ENCODE peak calls at places on chromosomes 13 and 19, in eight cellular contexts. One of them, this sample, is unnamed.

GRCh38 chr19:30815889-30816580 is 443.9 kb downstream of the ZNF536 start:
- DNase-seq in IMR-90: no peak
- DNase-seq in adrenal gland: no peak
- DNase-seq in A549: no peak
- DNase-seq in heart left ventricle: no peak
- DNase-seq in NB4: no peak
- DNase-seq in lower leg skin: no peak
- DNase-seq in breast epithelium: no peak
- DNase-seq in this sample: no peak

GRCh38 chr19:19461671-19462622 is 53.4 kb downstream of the TSSK6 start:
- DNase-seq in IMR-90: no peak
- DNase-seq in adrenal gland: peak
- DNase-seq in A549: no peak
- DNase-seq in heart left ventricle: peak
- DNase-seq in NB4: no peak
- DNase-seq in lower leg skin: no peak
- DNase-seq in breast epithelium: no peak
- DNase-seq in this sample: peak

GRCh38 chr13:67052550-67053237 is 177.4 kb downstream of the PCDH9 start:
- DNase-seq in IMR-90: no peak
- DNase-seq in adrenal gland: no peak
- DNase-seq in A549: no peak
- DNase-seq in heart left ventricle: no peak
- DNase-seq in NB4: no peak
- DNase-seq in lower leg skin: no peak
- DNase-seq in breast epithelium: no peak
- DNase-seq in this sample: no peak

GRCh38 chr13:26538363-26539317 is 18.8 kb upstream of the WASF3 start:
- DNase-seq in IMR-90: no peak
- DNase-seq in adrenal gland: no peak
- DNase-seq in A549: no peak
- DNase-seq in heart left ventricle: no peak
- DNase-seq in NB4: no peak
- DNase-seq in lower leg skin: no peak
- DNase-seq in breast epithelium: no peak
- DNase-seq in this sample: no peak

GRCh38 chr19:57338798-57339378 is 12.2 kb upstream of the ZNF304 start:
- DNase-seq in IMR-90: peak
- DNase-seq in adrenal gland: no peak
- DNase-seq in A549: no peak
- DNase-seq in heart left ventricle: no peak
- DNase-seq in NB4: no peak
- DNase-seq in lower leg skin: no peak
- DNase-seq in breast epithelium: no peak
- DNase-seq in this sample: no peak

GRCh38 chr19:10552596-10553053 is 8.9 kb downstream of the ATG4D start:
- DNase-seq in IMR-90: no peak
- DNase-seq in adrenal gland: no peak
- DNase-seq in A549: peak
- DNase-seq in heart left ventricle: no peak
- DNase-seq in NB4: peak
- DNase-seq in lower leg skin: no peak
- DNase-seq in breast epithelium: no peak
- DNase-seq in this sample: peak

GRCh38 chr13:98420560-98421175 is 156.2 kb downstream of the STK24 start:
- DNase-seq in IMR-90: no peak
- DNase-seq in adrenal gland: no peak
- DNase-seq in A549: no peak
- DNase-seq in heart left ventricle: no peak
- DNase-seq in NB4: no peak
- DNase-seq in lower leg skin: no peak
- DNase-seq in breast epithelium: no peak
- DNase-seq in this sample: no peak

GRCh38 chr13:73708393-73708985 is 425.7 kb downstream of the KLF12 start:
- DNase-seq in IMR-90: peak
- DNase-seq in adrenal gland: peak
- DNase-seq in A549: peak
- DNase-seq in heart left ventricle: no peak
- DNase-seq in NB4: peak
- DNase-seq in lower leg skin: peak
- DNase-seq in breast epithelium: no peak
- DNase-seq in this sample: peak

GRCh38 chr13:97944396-97945029 is 9.0 kb upstream of the IPO5 start:
- DNase-seq in IMR-90: peak
- DNase-seq in adrenal gland: no peak
- DNase-seq in A549: no peak
- DNase-seq in heart left ventricle: no peak
- DNase-seq in NB4: no peak
- DNase-seq in lower leg skin: no peak
- DNase-seq in breast epithelium: no peak
- DNase-seq in this sample: no peak

GRCh38 chr19:53881482-53882390 is at the start of gene PRKCG:
- DNase-seq in IMR-90: no peak
- DNase-seq in adrenal gland: no peak
- DNase-seq in A549: peak
- DNase-seq in heart left ventricle: peak
- DNase-seq in NB4: peak
- DNase-seq in lower leg skin: no peak
- DNase-seq in breast epithelium: no peak
- DNase-seq in this sample: no peak

GRCh38 chr13:81726037-81726726 is 1385.3 kb upstream of the SPRY2 start:
- DNase-seq in IMR-90: no peak
- DNase-seq in adrenal gland: no peak
- DNase-seq in A549: no peak
- DNase-seq in heart left ventricle: no peak
- DNase-seq in NB4: no peak
- DNase-seq in lower leg skin: no peak
- DNase-seq in breast epithelium: no peak
- DNase-seq in this sample: no peak

GRCh38 chr19:49014123-49014869 is 2.6 kb downstream of the LHB start:
- DNase-seq in IMR-90: peak
- DNase-seq in adrenal gland: peak
- DNase-seq in A549: no peak
- DNase-seq in heart left ventricle: no peak
- DNase-seq in NB4: no peak
- DNase-seq in lower leg skin: no peak
- DNase-seq in breast epithelium: no peak
- DNase-seq in this sample: no peak

GRCh38 chr13:113034451-113035208 is 65.6 kb downstream of the MCF2L start:
- DNase-seq in IMR-90: peak
- DNase-seq in adrenal gland: peak
- DNase-seq in A549: peak
- DNase-seq in heart left ventricle: peak
- DNase-seq in NB4: peak
- DNase-seq in lower leg skin: peak
- DNase-seq in breast epithelium: no peak
- DNase-seq in this sample: no peak

GRCh38 chr13:29948246-29948645 is 97.8 kb upstream of the UBL3 start:
- DNase-seq in IMR-90: peak
- DNase-seq in adrenal gland: no peak
- DNase-seq in A549: no peak
- DNase-seq in heart left ventricle: no peak
- DNase-seq in NB4: no peak
- DNase-seq in lower leg skin: no peak
- DNase-seq in breast epithelium: no peak
- DNase-seq in this sample: no peak

GRCh38 chr19:55257461-55258411 is 1.1 kb downstream of the PPP6R1 start:
- DNase-seq in IMR-90: peak
- DNase-seq in adrenal gland: peak
- DNase-seq in A549: no peak
- DNase-seq in heart left ventricle: no peak
- DNase-seq in NB4: peak
- DNase-seq in lower leg skin: no peak
- DNase-seq in breast epithelium: no peak
- DNase-seq in this sample: peak

GRCh38 chr13:61370520-61370919 is 45.1 kb downstream of the PCDH20 start:
- DNase-seq in IMR-90: no peak
- DNase-seq in adrenal gland: no peak
- DNase-seq in A549: no peak
- DNase-seq in heart left ventricle: no peak
- DNase-seq in NB4: no peak
- DNase-seq in lower leg skin: no peak
- DNase-seq in breast epithelium: no peak
- DNase-seq in this sample: no peak

GRCh38 chr19:46353730-46354528 is 7.0 kb downstream of the PPP5C start:
- DNase-seq in IMR-90: no peak
- DNase-seq in adrenal gland: no peak
- DNase-seq in A549: no peak
- DNase-seq in heart left ventricle: peak
- DNase-seq in NB4: no peak
- DNase-seq in lower leg skin: no peak
- DNase-seq in breast epithelium: no peak
- DNase-seq in this sample: no peak

GRCh38 chr19:46357846-46358583 is 11.1 kb downstream of the PPP5C start:
- DNase-seq in IMR-90: peak
- DNase-seq in adrenal gland: no peak
- DNase-seq in A549: no peak
- DNase-seq in heart left ventricle: no peak
- DNase-seq in NB4: no peak
- DNase-seq in lower leg skin: no peak
- DNase-seq in breast epithelium: no peak
- DNase-seq in this sample: no peak

GRCh38 chr19:46355991-46356669 is 9.2 kb downstream of the PPP5C start:
- DNase-seq in IMR-90: no peak
- DNase-seq in adrenal gland: no peak
- DNase-seq in A549: no peak
- DNase-seq in heart left ventricle: no peak
- DNase-seq in NB4: no peak
- DNase-seq in lower leg skin: no peak
- DNase-seq in breast epithelium: no peak
- DNase-seq in this sample: no peak

GRCh38 chr19:46356670-46357055 is 9.8 kb downstream of the PPP5C start:
- DNase-seq in IMR-90: no peak
- DNase-seq in adrenal gland: no peak
- DNase-seq in A549: no peak
- DNase-seq in heart left ventricle: no peak
- DNase-seq in NB4: no peak
- DNase-seq in lower leg skin: no peak
- DNase-seq in breast epithelium: no peak
- DNase-seq in this sample: no peak

DNA sequence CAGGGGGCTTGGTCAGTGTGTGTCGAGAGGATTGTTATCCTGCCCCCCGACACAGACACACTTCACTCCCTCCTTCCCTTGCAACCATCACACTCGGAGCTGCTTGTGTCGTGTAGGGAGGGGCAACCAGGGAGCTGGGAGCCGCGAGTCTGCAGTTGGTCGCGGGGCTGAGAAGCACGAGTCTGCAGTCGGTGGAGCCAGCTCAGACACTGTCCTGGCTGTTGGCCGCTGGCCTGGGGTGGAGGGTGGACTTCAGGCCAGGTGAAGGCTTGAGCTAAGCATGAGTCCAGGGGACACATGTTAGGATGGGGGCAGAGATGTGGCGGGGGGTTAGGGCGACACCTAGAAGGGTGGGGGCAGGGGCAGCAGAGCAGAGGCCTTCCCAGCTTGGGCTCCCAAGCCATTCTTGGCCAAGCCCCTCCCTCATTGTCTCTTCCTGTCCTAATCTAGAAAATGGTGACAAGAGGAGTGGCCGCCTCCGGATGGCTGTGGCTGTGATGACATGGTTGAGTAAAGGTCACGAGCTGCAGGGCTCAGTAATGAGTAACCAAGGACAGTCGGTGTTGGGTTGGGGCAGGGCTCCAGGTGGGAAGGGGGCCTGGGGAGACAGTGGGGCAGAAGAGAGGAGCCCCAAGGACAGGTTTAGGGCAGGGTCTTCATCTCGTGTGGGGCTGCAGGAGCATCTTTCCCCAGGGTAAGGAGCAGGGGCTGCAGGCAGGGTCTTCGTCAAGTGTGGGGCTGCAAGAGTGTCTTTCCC is 8.5 kb downstream of the PPP5C start:
- DNase-seq in IMR-90: no peak
- DNase-seq in adrenal gland: peak
- DNase-seq in A549: no peak
- DNase-seq in heart left ventricle: no peak
- DNase-seq in NB4: no peak
- DNase-seq in lower leg skin: no peak
- DNase-seq in breast epithelium: no peak
- DNase-seq in this sample: no peak
- TF ChIP-seq POLR2A in IMR-90: no peak
- TF ChIP-seq POLR2A in adrenal gland: no peak
- TF ChIP-seq POLR2A in A549: no peak
- TF ChIP-seq POLR2A in heart left ventricle: no peak
- TF ChIP-seq POLR2A in NB4: no peak
- TF ChIP-seq POLR2A in lower leg skin: no peak
- TF ChIP-seq POLR2A in breast epithelium: no peak
- TF ChIP-seq POLR2A in this sample: no peak

DNA sequence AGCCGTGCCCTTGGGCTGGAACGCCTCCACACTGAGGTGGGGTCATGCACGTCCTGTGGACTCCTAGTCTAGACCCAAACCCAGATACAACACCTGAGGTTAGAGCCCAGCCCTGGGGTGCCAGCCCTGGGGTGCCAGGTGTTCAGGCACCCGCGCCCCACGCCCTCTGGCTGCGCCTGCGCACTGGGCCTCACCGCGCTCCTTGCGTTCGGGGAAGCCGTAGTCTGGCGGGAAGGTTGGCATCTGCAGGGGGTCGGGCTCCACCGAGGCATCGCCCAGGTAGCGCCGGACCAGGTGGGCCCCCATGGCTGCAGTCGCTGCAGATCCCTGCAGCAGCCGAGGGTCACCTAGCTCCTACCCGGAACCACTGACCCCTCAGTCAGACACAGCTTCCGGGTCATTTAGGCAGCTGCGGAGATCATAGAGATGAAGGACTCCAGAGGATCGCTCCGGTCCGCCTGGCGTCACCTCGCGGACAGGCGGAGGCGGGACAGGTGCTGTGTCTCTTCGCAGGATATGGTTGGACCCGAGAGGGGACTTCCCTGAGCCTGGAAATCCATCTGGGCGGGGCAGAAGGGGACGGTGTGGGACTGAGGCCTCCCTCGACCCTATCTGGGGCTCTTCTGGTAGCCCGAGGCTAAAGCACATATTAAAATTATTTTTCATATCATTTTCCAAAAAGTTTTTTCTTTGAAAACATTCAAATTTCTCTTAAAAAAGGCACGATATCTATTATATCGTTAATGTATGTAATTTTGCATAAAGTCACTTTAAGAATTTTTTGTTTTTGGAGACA is at the start of gene NDUFB7:
- DNase-seq in IMR-90: peak
- DNase-seq in adrenal gland: peak
- DNase-seq in A549: peak
- DNase-seq in heart left ventricle: peak
- DNase-seq in NB4: peak
- DNase-seq in lower leg skin: peak
- DNase-seq in breast epithelium: peak
- DNase-seq in this sample: peak
- TF ChIP-seq POLR2A in IMR-90: peak
- TF ChIP-seq POLR2A in adrenal gland: no peak
- TF ChIP-seq POLR2A in A549: peak
- TF ChIP-seq POLR2A in heart left ventricle: peak
- TF ChIP-seq POLR2A in NB4: peak
- TF ChIP-seq POLR2A in lower leg skin: no peak
- TF ChIP-seq POLR2A in breast epithelium: no peak
- TF ChIP-seq POLR2A in this sample: peak

GRCh38 chr19:37719111-37719926 is at the start of gene ZNF607:
- DNase-seq in IMR-90: peak
- DNase-seq in adrenal gland: peak
- DNase-seq in A549: peak
- DNase-seq in heart left ventricle: peak
- DNase-seq in NB4: peak
- DNase-seq in lower leg skin: peak
- DNase-seq in breast epithelium: peak
- DNase-seq in this sample: peak
- TF ChIP-seq POLR2A in IMR-90: no peak
- TF ChIP-seq POLR2A in adrenal gland: no peak
- TF ChIP-seq POLR2A in A549: peak
- TF ChIP-seq POLR2A in heart left ventricle: peak
- TF ChIP-seq POLR2A in NB4: peak
- TF ChIP-seq POLR2A in lower leg skin: no peak
- TF ChIP-seq POLR2A in breast epithelium: no peak
- TF ChIP-seq POLR2A in this sample: peak

GRCh38 chr19:3178377-3178972 is at the start of gene S1PR4:
- DNase-seq in IMR-90: no peak
- DNase-seq in adrenal gland: no peak
- DNase-seq in A549: no peak
- DNase-seq in heart left ventricle: no peak
- DNase-seq in NB4: peak
- DNase-seq in lower leg skin: no peak
- DNase-seq in breast epithelium: no peak
- DNase-seq in this sample: peak
- TF ChIP-seq POLR2A in IMR-90: no peak
- TF ChIP-seq POLR2A in adrenal gland: no peak
- TF ChIP-seq POLR2A in A549: no peak
- TF ChIP-seq POLR2A in heart left ventricle: no peak
- TF ChIP-seq POLR2A in NB4: peak
- TF ChIP-seq POLR2A in lower leg skin: no peak
- TF ChIP-seq POLR2A in breast epithelium: no peak
- TF ChIP-seq POLR2A in this sample: peak